ENCODE peak calls at places on chromosomes 6 and 20, in four cellular contexts. O is DND-41, D is aorta, W is K562. Z is an unnamed sample.

GRCh38 chr20:58688838-58689237 is 3.8 kb upstream of the NPEPL1 start:
- DNase-seq in W (no peak), O (no peak), D (no peak), Z (no peak)

GRCh38 chr6:25583099-25583498 is 68.9 kb upstream of the SCGN start:
- DNase-seq in O (peak; percentile 31), D (no peak), W (no peak), Z (no peak)

GRCh38 chr20:62938105-62938888 is at the start of gene GID8:
- DNase-seq in W (no peak), D (no peak), O (peak; percentile 52), Z (peak; percentile 62)

GRCh38 chr6:33439956-33440648 is 14.3 kb upstream of the ZBTB9 start:
- DNase-seq in O (no peak), W (peak; percentile 74), D (no peak), Z (no peak)

GRCh38 chr6:95091823-95092436 is 485.4 kb upstream of the MANEA start:
- DNase-seq in W (no peak), D (no peak), O (no peak), Z (no peak)

GRCh38 chr6:52603000-52603795 is 26.3 kb upstream of the TRAM2 start:
- DNase-seq in W (no peak), D (no peak), O (no peak), Z (no peak)

GRCh38 chr20:46139243-46139889 is 21.3 kb downstream of the CD40 start:
- DNase-seq in D (no peak), W (no peak), O (no peak), Z (no peak)

GRCh38 chr20:57678340-57678739 is 31.5 kb downstream of the PMEPA1 start:
- DNase-seq in W (no peak), O (no peak), D (no peak), Z (no peak)

GRCh38 chr6:140388815-140389214 is 1014.4 kb upstream of the CITED2 start:
- DNase-seq in W (no peak), D (no peak), O (no peak), Z (no peak)

GRCh38 chr20:4227085-4227821 is 211.9 kb upstream of the RNF24 start:
- DNase-seq in W (peak; percentile 25), O (peak; percentile 24), D (no peak), Z (no peak)

GRCh38 chr20:51562334-51563140 is 20.0 kb upstream of the NFATC2 start:
- DNase-seq in W (peak; percentile 47), O (no peak), D (peak; percentile 89), Z (peak; percentile 63)

GRCh38 chr6:153131037-153131981 is at the start of gene RGS17:
- DNase-seq in W (no peak), D (peak; percentile 78), O (no peak), Z (no peak)

GRCh38 chr6:82458147-82458546 is 94.5 kb downstream of the TPBG start:
- DNase-seq in O (no peak), W (no peak), D (no peak), Z (no peak)

GRCh38 chr6:25222006-25222715 is 57.0 kb upstream of the CARMIL1 start:
- DNase-seq in O (no peak), W (no peak), D (no peak), Z (no peak)

GRCh38 chr20:24502184-24502583 is 32.8 kb downstream of the SYNDIG1 start:
- DNase-seq in O (no peak), W (no peak), D (peak; percentile 73), Z (no peak)

GRCh38 chr6:32637219-32637880 is at the start of gene HLA-DQA1:
- DNase-seq in W (no peak), O (no peak), D (no peak), Z (no peak)

DNA sequence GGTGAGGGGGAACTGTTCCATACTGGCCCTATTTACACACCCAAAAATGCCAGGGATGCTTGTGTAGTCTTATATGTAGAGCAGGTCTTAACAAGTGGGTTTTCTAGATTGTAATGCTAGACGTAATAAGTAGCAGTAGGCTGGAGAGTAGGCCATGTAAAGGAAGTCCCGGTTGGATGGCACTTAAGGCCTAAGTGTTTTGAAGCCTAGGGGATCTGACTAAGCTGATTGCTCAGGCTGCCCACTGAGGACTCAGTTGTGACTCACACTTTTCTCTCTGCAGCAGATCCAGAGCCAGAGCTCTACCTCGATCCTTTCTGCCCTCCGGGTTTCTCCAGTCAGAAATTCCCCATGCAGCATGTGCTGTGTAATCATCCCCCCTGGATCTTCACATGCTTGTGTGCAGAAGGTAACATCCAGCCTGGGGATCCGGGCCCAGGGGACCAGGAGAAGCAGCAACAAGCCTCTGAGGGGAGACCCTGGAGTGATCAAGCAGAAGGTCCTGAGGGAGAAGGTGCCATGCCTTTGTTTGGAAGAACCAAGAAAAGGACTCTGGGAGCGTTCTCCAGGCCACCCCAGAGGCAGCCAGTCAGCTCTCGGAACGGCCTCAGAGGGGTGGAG is 26.6 kb downstream of the ZNF133 start:
- DNase-seq in W (no peak), O (no peak), D (no peak), Z (no peak)
- H3K4me1 ChIP-seq in W (no peaks in the 10 kb centered on the region), O (no peaks in the 10 kb centered on the region), D (no peaks in the 10 kb centered on the region), Z (no peaks in the 10 kb centered on the region)

DNA sequence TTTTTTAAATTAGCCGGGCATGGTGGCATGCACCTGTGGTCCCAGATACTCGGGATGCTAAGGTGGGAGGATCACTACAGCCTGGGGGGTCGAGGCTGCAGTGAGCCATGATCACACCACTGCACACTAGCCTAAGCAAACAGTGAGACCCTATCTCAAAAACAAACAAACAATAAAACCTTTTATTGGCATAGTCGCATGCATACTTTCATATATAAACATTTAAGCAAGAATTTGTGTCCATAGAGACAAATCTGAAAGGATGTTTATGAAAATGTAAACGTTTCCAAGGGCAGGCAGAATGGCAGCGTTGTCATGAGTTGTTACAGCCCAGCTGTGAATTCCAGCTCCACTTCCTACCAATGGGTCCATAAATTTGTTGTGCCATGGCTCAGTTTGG is 249.1 kb upstream of the PLN start:
- DNase-seq in W (no peak), O (no peak), D (no peak), Z (no peak)
- H3K4me1 ChIP-seq in W (no peaks in the 10 kb centered on the region), O (no peaks in the 10 kb centered on the region), D (peaks cover 5% of the 10 kb centered on the region), Z (no peaks in the 10 kb centered on the region)

GRCh38 chr6:10531942-10532341 is 10.8 kb downstream of the GCNT2 start:
- DNase-seq in W (no peak), O (no peak), D (no peak), Z (no peak)

GRCh38 chr6:10529231-10529801 is 8.2 kb downstream of the GCNT2 start:
- DNase-seq in W (no peak), D (no peak), O (no peak), Z (no peak)

GRCh38 chr6:10534418-10534760 is 13.2 kb downstream of the GCNT2 start:
- DNase-seq in O (no peak), W (no peak), D (no peak), Z (no peak)

GRCh38 chr6:10532392-10532791 is 11.2 kb downstream of the GCNT2 start:
- DNase-seq in O (no peak), D (no peak), W (no peak), Z (no peak)

DNA sequence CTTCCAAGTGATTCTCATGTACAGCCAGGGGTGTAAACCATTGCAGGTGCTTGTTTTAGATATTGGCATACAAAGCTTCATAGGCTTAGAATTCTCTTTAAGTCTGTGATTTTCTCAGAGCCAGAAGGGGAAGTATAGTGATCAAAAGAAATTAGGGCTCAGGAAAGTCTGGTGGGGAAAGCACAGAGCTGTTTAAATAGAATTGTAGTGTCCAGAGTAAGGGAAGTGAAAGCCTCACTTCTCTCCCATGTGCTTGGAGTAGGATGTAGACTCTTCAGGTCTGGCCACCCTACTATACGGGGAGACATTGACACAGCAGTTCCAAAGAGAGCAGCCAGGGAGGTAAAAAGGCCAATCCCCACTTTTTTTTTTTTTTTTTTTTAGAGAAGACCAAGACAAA is 10.4 kb downstream of the GCNT2 start:
- DNase-seq in W (no peak), D (no peak), O (no peak), Z (no peak)
- H3K4me1 ChIP-seq in W (no peaks in the 10 kb centered on the region), D (no peaks in the 10 kb centered on the region), O (peaks cover 62% of the 10 kb centered on the region), Z (no peaks in the 10 kb centered on the region)

GRCh38 chr6:35718911-35719381 is 17.9 kb upstream of the ARMC12 start:
- DNase-seq in D (no peak), O (peak; percentile 39), W (no peak), Z (no peak)

GRCh38 chr6:35719407-35719829 is 17.4 kb upstream of the ARMC12 start:
- DNase-seq in W (no peak), D (no peak), O (no peak), Z (no peak)

GRCh38 chr6:35717449-35718353 is 19.1 kb upstream of the ARMC12 start:
- DNase-seq in O (no peak), D (no peak), W (no peak), Z (no peak)

GRCh38 chr6:35716798-35717197 is 20.0 kb upstream of the ARMC12 start:
- DNase-seq in O (no peak), D (no peak), W (no peak), Z (peak; percentile 38)

GRCh38 chr6:35718354-35718695 is 18.5 kb upstream of the ARMC12 start:
- DNase-seq in D (no peak), W (no peak), O (no peak), Z (no peak)
- H3K4me1 ChIP-seq in D (no peaks in the 10 kb centered on the region), W (peaks cover 22% of the 10 kb centered on the region), O (peaks cover 42% of the 10 kb centered on the region), Z (no peaks in the 10 kb centered on the region)

Z was measured in right lobe of liver.